ENCODE peak calls at places on chromosomes 4 and X, in ten cellular contexts. One of them, this sample, is unnamed.

GRCh38 chr4:152920768-152921167 is 15.4 kb upstream of the FHDC1 start:
- DNase-seq in NCI-H69: peak
- DNase-seq in BJ: no peak
- DNase-seq in cardiac muscle cell: no peak
- DNase-seq in nephron progenitor cell: no peak
- DNase-seq in HEK293T: no peak
- DNase-seq in A673: no peak
- DNase-seq in T47D: peak
- DNase-seq in AG09309: no peak
- DNase-seq in stimulated activated CD4-positive, alpha-beta T cell treated with anti-CD3 and anti-CD28 coated beads, Interleukin-4, amount 100 ng/mL, for 24 hours: no peak
- DNase-seq in this sample: no peak

GRCh38 chrX:72308209-72308565 is 2.5 kb upstream of the CITED1 start:
- DNase-seq in T47D: no peak
- DNase-seq in A673: no peak
- DNase-seq in BJ: no peak
- DNase-seq in cardiac muscle cell: no peak
- DNase-seq in AG09309: no peak
- DNase-seq in stimulated activated CD4-positive, alpha-beta T cell treated with anti-CD3 and anti-CD28 coated beads, Interleukin-4, amount 100 ng/mL, for 24 hours: no peak
- DNase-seq in NCI-H69: no peak
- DNase-seq in HEK293T: no peak
- DNase-seq in nephron progenitor cell: no peak
- DNase-seq in this sample: no peak

GRCh38 chrX:100599456-100599855 is 14.7 kb downstream of the TNMD start:
- DNase-seq in NCI-H69: no peak
- DNase-seq in T47D: no peak
- DNase-seq in HEK293T: no peak
- DNase-seq in stimulated activated CD4-positive, alpha-beta T cell treated with anti-CD3 and anti-CD28 coated beads, Interleukin-4, amount 100 ng/mL, for 24 hours: no peak
- DNase-seq in BJ: no peak
- DNase-seq in cardiac muscle cell: no peak
- DNase-seq in nephron progenitor cell: no peak
- DNase-seq in AG09309: no peak
- DNase-seq in A673: no peak
- DNase-seq in this sample: no peak

GRCh38 chr4:38275331-38275821 is 315.2 kb downstream of the PTTG2 start:
- DNase-seq in HEK293T: no peak
- DNase-seq in NCI-H69: peak
- DNase-seq in T47D: peak
- DNase-seq in A673: no peak
- DNase-seq in stimulated activated CD4-positive, alpha-beta T cell treated with anti-CD3 and anti-CD28 coated beads, Interleukin-4, amount 100 ng/mL, for 24 hours: no peak
- DNase-seq in nephron progenitor cell: peak
- DNase-seq in BJ: no peak
- DNase-seq in AG09309: no peak
- DNase-seq in cardiac muscle cell: no peak
- DNase-seq in this sample: no peak

GRCh38 chr4:147355849-147356248 is 125.0 kb upstream of the EDNRA start:
- DNase-seq in T47D: no peak
- DNase-seq in stimulated activated CD4-positive, alpha-beta T cell treated with anti-CD3 and anti-CD28 coated beads, Interleukin-4, amount 100 ng/mL, for 24 hours: no peak
- DNase-seq in nephron progenitor cell: no peak
- DNase-seq in BJ: no peak
- DNase-seq in NCI-H69: no peak
- DNase-seq in A673: peak
- DNase-seq in cardiac muscle cell: no peak
- DNase-seq in AG09309: no peak
- DNase-seq in HEK293T: no peak
- DNase-seq in this sample: peak

GRCh38 chr4:781493-782216 is 44.3 kb downstream of the CPLX1 start:
- DNase-seq in NCI-H69: peak
- DNase-seq in A673: peak
- DNase-seq in cardiac muscle cell: peak
- DNase-seq in HEK293T: peak
- DNase-seq in AG09309: peak
- DNase-seq in nephron progenitor cell: peak
- DNase-seq in stimulated activated CD4-positive, alpha-beta T cell treated with anti-CD3 and anti-CD28 coated beads, Interleukin-4, amount 100 ng/mL, for 24 hours: peak
- DNase-seq in T47D: peak
- DNase-seq in BJ: peak
- DNase-seq in this sample: peak

GRCh38 chr4:109125084-109125483 is 177.4 kb downstream of the COL25A1 start:
- DNase-seq in T47D: no peak
- DNase-seq in BJ: no peak
- DNase-seq in stimulated activated CD4-positive, alpha-beta T cell treated with anti-CD3 and anti-CD28 coated beads, Interleukin-4, amount 100 ng/mL, for 24 hours: no peak
- DNase-seq in A673: peak
- DNase-seq in cardiac muscle cell: no peak
- DNase-seq in AG09309: no peak
- DNase-seq in nephron progenitor cell: no peak
- DNase-seq in HEK293T: no peak
- DNase-seq in NCI-H69: no peak
- DNase-seq in this sample: no peak

GRCh38 chr4:143381171-143382118 is 44.8 kb downstream of the GAB1 start:
- DNase-seq in T47D: peak
- DNase-seq in A673: peak
- DNase-seq in nephron progenitor cell: no peak
- DNase-seq in stimulated activated CD4-positive, alpha-beta T cell treated with anti-CD3 and anti-CD28 coated beads, Interleukin-4, amount 100 ng/mL, for 24 hours: no peak
- DNase-seq in AG09309: no peak
- DNase-seq in HEK293T: peak
- DNase-seq in NCI-H69: peak
- DNase-seq in BJ: no peak
- DNase-seq in cardiac muscle cell: peak
- DNase-seq in this sample: peak

GRCh38 chrX:34350552-34350951 is 218.4 kb upstream of the FAM47A start:
- DNase-seq in T47D: no peak
- DNase-seq in nephron progenitor cell: no peak
- DNase-seq in cardiac muscle cell: no peak
- DNase-seq in stimulated activated CD4-positive, alpha-beta T cell treated with anti-CD3 and anti-CD28 coated beads, Interleukin-4, amount 100 ng/mL, for 24 hours: no peak
- DNase-seq in BJ: no peak
- DNase-seq in AG09309: no peak
- DNase-seq in HEK293T: no peak
- DNase-seq in NCI-H69: no peak
- DNase-seq in A673: no peak
- DNase-seq in this sample: no peak

GRCh38 chr4:2646386-2647149 is 109.6 kb downstream of the TNIP2 start:
- DNase-seq in stimulated activated CD4-positive, alpha-beta T cell treated with anti-CD3 and anti-CD28 coated beads, Interleukin-4, amount 100 ng/mL, for 24 hours: no peak
- DNase-seq in NCI-H69: no peak
- DNase-seq in nephron progenitor cell: no peak
- DNase-seq in cardiac muscle cell: no peak
- DNase-seq in BJ: no peak
- DNase-seq in HEK293T: no peak
- DNase-seq in T47D: no peak
- DNase-seq in AG09309: no peak
- DNase-seq in A673: no peak
- DNase-seq in this sample: no peak

GRCh38 chr4:1471443-1472147 is 65.4 kb upstream of the NKX1-1 start:
- DNase-seq in AG09309: no peak
- DNase-seq in BJ: no peak
- DNase-seq in T47D: no peak
- DNase-seq in cardiac muscle cell: no peak
- DNase-seq in HEK293T: no peak
- DNase-seq in nephron progenitor cell: no peak
- DNase-seq in stimulated activated CD4-positive, alpha-beta T cell treated with anti-CD3 and anti-CD28 coated beads, Interleukin-4, amount 100 ng/mL, for 24 hours: no peak
- DNase-seq in NCI-H69: peak
- DNase-seq in A673: peak
- DNase-seq in this sample: no peak

GRCh38 chr4:8044244-8044643 is 104.6 kb upstream of the AFAP1 start:
- DNase-seq in HEK293T: no peak
- DNase-seq in stimulated activated CD4-positive, alpha-beta T cell treated with anti-CD3 and anti-CD28 coated beads, Interleukin-4, amount 100 ng/mL, for 24 hours: no peak
- DNase-seq in NCI-H69: no peak
- DNase-seq in A673: no peak
- DNase-seq in cardiac muscle cell: no peak
- DNase-seq in nephron progenitor cell: no peak
- DNase-seq in T47D: no peak
- DNase-seq in BJ: no peak
- DNase-seq in AG09309: no peak
- DNase-seq in this sample: no peak

GRCh38 chr4:41693629-41694028 is 54.9 kb downstream of the PHOX2B start:
- DNase-seq in nephron progenitor cell: no peak
- DNase-seq in cardiac muscle cell: peak
- DNase-seq in HEK293T: peak
- DNase-seq in stimulated activated CD4-positive, alpha-beta T cell treated with anti-CD3 and anti-CD28 coated beads, Interleukin-4, amount 100 ng/mL, for 24 hours: no peak
- DNase-seq in NCI-H69: peak
- DNase-seq in A673: peak
- DNase-seq in BJ: no peak
- DNase-seq in T47D: peak
- DNase-seq in AG09309: peak
- DNase-seq in this sample: peak

GRCh38 chr4:83029688-83030087 is 5.3 kb upstream of the COPS4 start:
- DNase-seq in T47D: no peak
- DNase-seq in nephron progenitor cell: no peak
- DNase-seq in cardiac muscle cell: no peak
- DNase-seq in stimulated activated CD4-positive, alpha-beta T cell treated with anti-CD3 and anti-CD28 coated beads, Interleukin-4, amount 100 ng/mL, for 24 hours: no peak
- DNase-seq in NCI-H69: no peak
- DNase-seq in AG09309: no peak
- DNase-seq in BJ: no peak
- DNase-seq in A673: no peak
- DNase-seq in HEK293T: no peak
- DNase-seq in this sample: no peak

GRCh38 chr4:26780524-26780923 is 80.1 kb upstream of the STIM2 start:
- DNase-seq in NCI-H69: peak
- DNase-seq in nephron progenitor cell: no peak
- DNase-seq in HEK293T: no peak
- DNase-seq in AG09309: peak
- DNase-seq in A673: peak
- DNase-seq in T47D: no peak
- DNase-seq in stimulated activated CD4-positive, alpha-beta T cell treated with anti-CD3 and anti-CD28 coated beads, Interleukin-4, amount 100 ng/mL, for 24 hours: no peak
- DNase-seq in BJ: no peak
- DNase-seq in cardiac muscle cell: no peak
- DNase-seq in this sample: no peak

GRCh38 chrX:151985955-151986354 is 11.5 kb upstream of the GABRE start:
- DNase-seq in cardiac muscle cell: no peak
- DNase-seq in NCI-H69: no peak
- DNase-seq in stimulated activated CD4-positive, alpha-beta T cell treated with anti-CD3 and anti-CD28 coated beads, Interleukin-4, amount 100 ng/mL, for 24 hours: no peak
- DNase-seq in AG09309: no peak
- DNase-seq in T47D: no peak
- DNase-seq in A673: no peak
- DNase-seq in BJ: no peak
- DNase-seq in HEK293T: no peak
- DNase-seq in nephron progenitor cell: no peak
- DNase-seq in this sample: no peak

This sample was measured in astrocyte of the cerebellum.